ENCODE peak calls at places on chromosomes 2 and 18, in eight cellular contexts. T, O, U, F, P, L, I and E are unnamed samples.

GRCh38 chr2:241576293-241576654 is 17.7 kb downstream of the BOK start:
- DNase-seq in T (no peak), O (no peak), U (no peak), F (no peak), P (peak; percentile 13), L (no peak), I (no peak), E (no peak)

GRCh38 chr18:2325308-2325849 is 245.9 kb downstream of the METTL4 start:
- DNase-seq in T (no peak), O (no peak), U (no peak), F (no peak), P (no peak), L (no peak), I (no peak), E (no peak)

GRCh38 chr2:146321175-146321574 is 1523.7 kb upstream of the ACVR2A start:
- DNase-seq in T (no peak), O (no peak), U (no peak), F (no peak), P (no peak), L (no peak), I (no peak), E (no peak)

GRCh38 chr2:161029321-161029720 is 130.9 kb upstream of the TANK start:
- DNase-seq in T (no peak), O (no peak), U (no peak), F (no peak), P (no peak), L (no peak), I (no peak), E (no peak)

GRCh38 chr2:2536416-2537056 is 205.5 kb upstream of the MYT1L start:
- DNase-seq in T (no peak), O (no peak), U (no peak), F (no peak), P (no peak), L (no peak), I (no peak), E (no peak)

GRCh38 chr2:203782262-203782976 is 76.0 kb downstream of the CD28 start:
- DNase-seq in T (peak; percentile 84), O (peak; percentile 41), U (peak; percentile 71), F (peak; percentile 57), P (no peak), L (peak; percentile 31), I (peak; percentile 71), E (peak; percentile 61)

GRCh38 chr2:113756088-113757058 is at the start of gene SLC35F5:
- DNase-seq in T (peak; percentile 93), O (peak; percentile 95), U (peak; percentile 86), F (peak; percentile 88), P (peak; percentile 95), L (peak; percentile 91), I (peak; percentile 92), E (peak; percentile 70)

GRCh38 chr2:179059026-179059680 is 9.2 kb upstream of the CCDC141 start:
- DNase-seq in T (no peak), O (no peak), U (no peak), F (no peak), P (no peak), L (no peak), I (no peak), E (no peak)

GRCh38 chr2:127102464-127103242 is 4.3 kb downstream of the BIN1 start:
- DNase-seq in T (no peak), O (no peak), U (no peak), F (no peak), P (no peak), L (no peak), I (no peak), E (no peak)

GRCh38 chr18:62277045-62277444 is 48.1 kb upstream of the TNFRSF11A start:
- DNase-seq in T (no peak), O (no peak), U (no peak), F (no peak), P (no peak), L (no peak), I (no peak), E (no peak)

GRCh38 chr2:23624378-23624777 is 239.4 kb downstream of the KLHL29 start:
- DNase-seq in T (no peak), O (no peak), U (no peak), F (no peak), P (no peak), L (no peak), I (peak; percentile 28), E (peak; percentile 13)

GRCh38 chr18:25646971-25647370 is 295.0 kb upstream of the ZNF521 start:
- DNase-seq in T (no peak), O (no peak), U (no peak), F (no peak), P (no peak), L (no peak), I (no peak), E (no peak)

GRCh38 chr2:203261326-203262159 is 22.7 kb downstream of the CYP20A1 start:
- DNase-seq in T (no peak), O (no peak), U (no peak), F (no peak), P (no peak), L (no peak), I (no peak), E (no peak)

GRCh38 chr2:152115952-152116351 is 17.1 kb upstream of the CACNB4 start:
- DNase-seq in T (no peak), O (no peak), U (no peak), F (no peak), P (no peak), L (no peak), I (no peak), E (no peak)

GRCh38 chr2:67400560-67401464 is 3.7 kb downstream of the ETAA1 start:
- DNase-seq in T (no peak), O (no peak), U (no peak), F (no peak), P (no peak), L (no peak), I (no peak), E (no peak)

GRCh38 chr2:219000569-219000960 is 7.3 kb upstream of the CRYBA2 start:
- DNase-seq in T (no peak), O (no peak), U (no peak), F (no peak), P (no peak), L (no peak), I (no peak), E (no peak)

GRCh38 chr2:235618039-235618438 is 124.2 kb downstream of the AGAP1 start:
- DNase-seq in T (no peak), O (no peak), U (no peak), F (no peak), P (no peak), L (no peak), I (no peak), E (no peak)

GRCh38 chr2:219509780-219510511 is 4.3 kb upstream of the ASIC4 start:
- DNase-seq in T (peak; percentile 36), O (peak; percentile 40), U (peak; percentile 56), F (peak; percentile 54), P (peak; percentile 51), L (peak; percentile 24), I (peak; percentile 70), E (no peak)

GRCh38 chr2:46125798-46126197 is 171.4 kb upstream of the EPAS1 start:
- DNase-seq in T (no peak), O (no peak), U (no peak), F (no peak), P (no peak), L (no peak), I (no peak), E (no peak)